ENCODE peak calls at places on chromosomes 6 and 20, in eight cellular contexts. Q is neural progenitor cell, H is SK-N-SH, J is neural crest cell, O is astrocyte of the spinal cord, G is Peyer's patch, E is HFF-Myc, F is Caco-2. B is an unnamed sample.

GRCh38 chr6:710601-711571 is 17.9 kb upstream of the EXOC2 start:
- DNase-seq in J (peak; percentile 12), E (no peak), Q (peak; percentile 72), G (peak; percentile 63), F (peak; percentile 43), H (peak; percentile 50), O (peak; percentile 78), B (peak; percentile 50)

GRCh38 chr6:151199976-151200375 is 39.8 kb upstream of the AKAP12 start:
- DNase-seq in J (no peak), Q (no peak), H (no peak), E (no peak), G (no peak), O (no peak), F (no peak), B (no peak)

GRCh38 chr6:85726206-85726605 is 83.5 kb upstream of the SYNCRIP start:
- DNase-seq in E (no peak), F (no peak), Q (peak; percentile 33), H (no peak), O (peak; percentile 9), J (no peak), G (no peak), B (no peak)

GRCh38 chr20:51412333-51412761 is 130.2 kb downstream of the NFATC2 start:
- DNase-seq in J (no peak), H (peak; percentile 74), G (no peak), O (peak; percentile 76), E (no peak), F (no peak), Q (no peak), B (no peak)

GRCh38 chr6:145673504-145673903 is 61.8 kb downstream of the EPM2A start:
- DNase-seq in Q (no peak), O (no peak), F (no peak), J (no peak), H (no peak), E (no peak), G (no peak), B (peak; percentile 8)

GRCh38 chr20:22370137-22370536 is 214.2 kb downstream of the FOXA2 start:
- DNase-seq in O (no peak), E (no peak), J (no peak), G (no peak), H (no peak), Q (no peak), F (no peak), B (no peak)

GRCh38 chr6:40387871-40388264 is 199.3 kb downstream of the LRFN2 start:
- DNase-seq in Q (no peak), F (no peak), G (no peak), E (no peak), H (peak; percentile 0), J (no peak), O (no peak), B (no peak)

GRCh38 chr20:21185849-21186248 is 60.0 kb downstream of the KIZ start:
- DNase-seq in J (no peak), E (no peak), H (no peak), F (no peak), Q (no peak), O (no peak), G (no peak), B (no peak)

GRCh38 chr6:71529026-71529425 is 240.4 kb downstream of the OGFRL1 start:
- DNase-seq in G (no peak), O (no peak), Q (no peak), F (no peak), J (no peak), E (no peak), H (no peak), B (no peak)

GRCh38 chr6:138572200-138572875 is 73.0 kb upstream of the NHSL1 start:
- DNase-seq in H (no peak), F (peak; percentile 91), G (peak; percentile 70), J (peak; percentile 72), O (peak; percentile 90), Q (peak; percentile 91), E (peak; percentile 35), B (peak; percentile 66)

GRCh38 chr6:33700391-33701050 is 11.0 kb downstream of the UQCC2 start:
- DNase-seq in F (peak; percentile 74), H (peak; percentile 62), J (peak; percentile 69), E (no peak), O (peak; percentile 69), G (peak; percentile 83), Q (peak; percentile 89), B (peak; percentile 84)

GRCh38 chr6:4848382-4849068 is 72.3 kb downstream of the CDYL start:
- DNase-seq in F (peak; percentile 71), O (peak; percentile 17), E (no peak), H (no peak), Q (peak; percentile 64), J (no peak), G (no peak), B (peak; percentile 55)

GRCh38 chr20:33914871-33915270 is 78.8 kb upstream of the RALY start:
- DNase-seq in E (peak; percentile 36), G (no peak), F (no peak), O (peak; percentile 92), J (no peak), Q (no peak), H (no peak), B (no peak)

GRCh38 chr20:59131541-59132285 is 31.9 kb upstream of the ZNF831 start:
- DNase-seq in Q (no peak), G (peak; percentile 20), H (no peak), J (no peak), F (no peak), E (no peak), O (no peak), B (no peak)

GRCh38 chr20:59640267-59640666 is 35.9 kb downstream of the PHACTR3 start:
- DNase-seq in E (no peak), J (no peak), H (no peak), G (no peak), F (peak; percentile 32), Q (no peak), O (no peak), B (no peak)

GRCh38 chr20:14199111-14199510 is 138.3 kb downstream of the FLRT3 start:
- DNase-seq in G (no peak), E (no peak), H (no peak), F (no peak), Q (no peak), O (no peak), J (no peak), B (no peak)

GRCh38 chr6:5632348-5632935 is 371.1 kb downstream of the FARS2 start:
- DNase-seq in E (peak; percentile 5), H (no peak), G (no peak), Q (no peak), J (no peak), F (no peak), O (no peak), B (no peak)

GRCh38 chr6:138663892-138664291 is 109.7 kb upstream of the CCDC28A start:
- DNase-seq in E (no peak), O (no peak), G (no peak), J (no peak), Q (no peak), H (no peak), F (no peak), B (no peak)

GRCh38 chr6:116631379-116631990 is 15.2 kb downstream of the RSPH4A start:
- DNase-seq in G (no peak), Q (peak; percentile 1), F (peak; percentile 46), J (no peak), O (no peak), E (no peak), H (no peak), B (no peak)

GRCh38 chr6:7331452-7331851 is 18.5 kb upstream of the SSR1 start:
- DNase-seq in G (no peak), O (no peak), H (no peak), E (no peak), J (no peak), F (no peak), Q (no peak), B (no peak)

GRCh38 chr20:5780233-5781217 is 30.3 kb downstream of the SHLD1 start:
- DNase-seq in F (no peak), O (no peak), Q (no peak), E (no peak), G (no peak), H (no peak), J (no peak), B (no peak)

GRCh38 chr20:61113731-61114130 is 138.3 kb upstream of the CDH4 start:
- DNase-seq in E (no peak), G (no peak), H (no peak), J (no peak), F (no peak), O (no peak), Q (no peak), B (no peak)

GRCh38 chr20:61117725-61118124 is 134.3 kb upstream of the CDH4 start:
- DNase-seq in G (no peak), J (no peak), H (no peak), O (peak; percentile 59), E (no peak), Q (no peak), F (no peak), B (no peak)

GRCh38 chr20:61112515-61112914 is 139.5 kb upstream of the CDH4 start:
- DNase-seq in E (no peak), F (no peak), J (no peak), O (no peak), H (no peak), G (no peak), Q (no peak), B (no peak)

GRCh38 chr20:61115627-61116026 is 136.4 kb upstream of the CDH4 start:
- DNase-seq in O (no peak), G (no peak), E (no peak), J (no peak), H (no peak), F (no peak), Q (peak; percentile 40), B (peak; percentile 34)

DNA sequence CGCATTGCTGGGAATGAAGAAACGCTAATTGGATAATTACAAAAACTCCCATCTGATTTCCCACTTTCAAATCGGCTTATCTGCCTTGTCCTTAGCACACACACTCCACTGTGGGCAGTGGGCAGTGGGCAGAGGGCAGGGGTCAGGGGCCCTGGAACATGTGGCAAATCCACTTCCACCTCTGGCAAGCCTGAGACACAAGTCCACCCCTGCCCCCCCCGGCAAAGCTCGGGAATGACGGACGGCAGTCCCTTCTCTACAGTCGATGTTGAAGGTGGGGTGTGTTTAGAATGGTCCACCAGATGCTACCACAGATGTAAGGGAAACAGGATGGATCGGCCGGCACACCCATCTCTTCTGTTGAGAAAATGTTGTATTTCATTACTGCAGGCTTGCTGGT is 137.3 kb upstream of the CDH4 start:
- DNase-seq in F (no peak), G (no peak), Q (no peak), H (no peak), O (no peak), J (no peak), E (no peak), B (no peak)
- TF ChIP-seq CTCF in F (no peak), G (no peak), Q (no peak), H (no peak), O (no peak), J (no peak), E (no peak), B (no peak)

GRCh38 chr6:10343320-10343719 is 71.6 kb downstream of the TFAP2A start:
- DNase-seq in Q (no peak), O (no peak), H (no peak), G (no peak), J (no peak), E (no peak), F (no peak), B (no peak)
- TF ChIP-seq CTCF in Q (no peak), O (no peak), H (no peak), G (no peak), J (no peak), E (peak; percentile 4), F (no peak), B (no peak)

GRCh38 chr6:53651149-53651763 is 14.3 kb downstream of the KLHL31 start:
- DNase-seq in E (peak; percentile 63), G (peak; percentile 74), H (peak; percentile 54), O (peak; percentile 80), Q (peak; percentile 81), J (peak; percentile 44), F (peak; percentile 83), B (peak; percentile 54)
- TF ChIP-seq CTCF in E (peak; percentile 48), G (peak; percentile 26), H (peak; percentile 54), O (peak; percentile 55), Q (peak; percentile 63), J (peak; percentile 68), F (peak; percentile 25), B (peak; percentile 45)

GRCh38 chr6:90294989-90295853 is 1.4 kb downstream of the BACH2 start:
- DNase-seq in J (peak; percentile 37), H (peak; percentile 79), E (no peak), O (peak; percentile 53), G (peak; percentile 55), Q (peak; percentile 54), F (no peak), B (peak; percentile 56)
- TF ChIP-seq CTCF in J (peak; percentile 23), H (peak; percentile 39), E (peak; percentile 19), O (peak; percentile 24), G (no peak), Q (no peak), F (no peak), B (no peak)